ENCODE peak calls at places on chromosomes 1 and 21, in nine cellular contexts. O is GM12891; G is NCI-H1092; U is HEK293T; Y is T-helper 17 cell; A is body of pancreas; R is MCF 10A; E is stimulated activated CD4-positive, alpha-beta T cell treated with anti-CD3 and anti-CD28 coated beads, Interleukin-4, amount 100 ng/mL, for 48 hours; M is heart right ventricle. Z is an unnamed sample.

GRCh38 chr1:9892563-9893528 is 17.2 kb downstream of the CTNNBIP1 start:
- DNase-seq in O (no peak), G (no peak), U (no peak), Y (no peak), A (peak), R (peak), E (no peak), M (no peak), Z (peak)

GRCh38 chr1:204286323-204286714 is 72.5 kb upstream of the GOLT1A start:
- DNase-seq in O (no peak), G (no peak), U (no peak), Y (no peak), A (peak), R (no peak), E (no peak), M (no peak), Z (no peak)

GRCh38 chr1:66775646-66776045 is 23.4 kb downstream of the DYNLT5 start:
- DNase-seq in O (no peak), G (no peak), U (no peak), Y (no peak), A (no peak), R (no peak), E (no peak), M (no peak), Z (no peak)

GRCh38 chr1:204859885-204860284 is 10.8 kb upstream of the NFASC start:
- DNase-seq in O (no peak), G (no peak), U (no peak), Y (no peak), A (no peak), R (no peak), E (no peak), M (no peak), Z (no peak)

GRCh38 chr1:204996981-204997380 is 46.0 kb upstream of the CNTN2 start:
- DNase-seq in O (no peak), G (no peak), U (no peak), Y (no peak), A (no peak), R (no peak), E (no peak), M (no peak), Z (peak)

GRCh38 chr1:86616871-86617270 is 70.0 kb downstream of the CLCA4 start:
- DNase-seq in O (no peak), G (no peak), U (no peak), Y (no peak), A (no peak), R (peak), E (no peak), M (no peak), Z (no peak)

GRCh38 chr1:160371691-160372208 is 4.9 kb downstream of the NHLH1 start:
- DNase-seq in O (no peak), G (no peak), U (no peak), Y (no peak), A (no peak), R (no peak), E (no peak), M (no peak), Z (no peak)

GRCh38 chr1:163055005-163055404 is 14.2 kb upstream of the RGS4 start:
- DNase-seq in O (no peak), G (peak), U (no peak), Y (no peak), A (no peak), R (no peak), E (no peak), M (no peak), Z (peak)

GRCh38 chr1:238664139-238664538 is 722.2 kb upstream of the CHRM3 start:
- DNase-seq in O (no peak), G (no peak), U (no peak), Y (no peak), A (no peak), R (no peak), E (no peak), M (no peak), Z (no peak)

GRCh38 chr1:51000651-51001050 is 30.6 kb downstream of the CDKN2C start:
- DNase-seq in O (no peak), G (no peak), U (no peak), Y (no peak), A (no peak), R (no peak), E (no peak), M (no peak), Z (no peak)

GRCh38 chr1:179809506-179810366 is 66.6 kb downstream of the FAM163A start:
- DNase-seq in O (peak), G (peak), U (peak), Y (peak), A (peak), R (peak), E (peak), M (peak), Z (peak)

GRCh38 chr1:41475859-41476567 is 8.5 kb downstream of the EDN2 start:
- DNase-seq in O (no peak), G (no peak), U (no peak), Y (no peak), A (no peak), R (no peak), E (no peak), M (no peak), Z (no peak)

GRCh38 chr1:226061793-226062557 is 541 bp upstream of the H3-3A start:
- DNase-seq in O (peak), G (peak), U (peak), Y (no peak), A (peak), R (peak), E (no peak), M (peak), Z (peak)

GRCh38 chr1:65958561-65959350 is 166.1 kb downstream of the PDE4B start:
- DNase-seq in O (no peak), G (peak), U (peak), Y (no peak), A (peak), R (peak), E (no peak), M (no peak), Z (peak)

GRCh38 chr21:46515109-46515508 is 56.4 kb downstream of the DIP2A start:
- DNase-seq in O (no peak), G (no peak), U (no peak), Y (no peak), A (peak), R (no peak), E (no peak), M (peak), Z (peak)

GRCh38 chr21:16117851-16118592 is 388.2 kb downstream of the USP25 start:
- DNase-seq in O (no peak), G (no peak), U (no peak), Y (no peak), A (no peak), R (peak), E (no peak), M (no peak), Z (peak)

Z was measured in fibroblast of villous mesenchyme.